ENCODE peak calls at places on chromosomes 12 and 14, in five cellular contexts. F is GM12878, M is HepG2, A is H1, N is NT2/D1. Y is an unnamed sample.

GRCh38 chr14:72488551-72488950 is 405.4 kb downstream of the DPF3 start:
- DNase-seq in F (no peak), M (no peak), A (no peak), N (no peak), Y (no peak)

GRCh38 chr14:75259946-75260545 is 18.6 kb upstream of the FOS start:
- DNase-seq in F (no peak), M (no peak), A (no peak), N (no peak), Y (no peak)

GRCh38 chr12:89372584-89373370 is 20.5 kb upstream of the DUSP6 start:
- DNase-seq in F (no peak), M (no peak), A (no peak), N (no peak), Y (no peak)

GRCh38 chr14:74507796-74508195 is 14.2 kb downstream of the ISCA2 start:
- DNase-seq in F (no peak), M (no peak), A (no peak), N (no peak), Y (no peak)

GRCh38 chr14:20610002-20610765 is 19.0 kb upstream of the RNASE12 start:
- DNase-seq in F (no peak), M (peak), A (peak), N (no peak), Y (peak)

GRCh38 chr12:57216931-57217871 is 607 bp downstream of the NXPH4 start:
- DNase-seq in F (no peak), M (no peak), A (peak), N (no peak), Y (peak)

GRCh38 chr12:49340095-49340870 is 3.3 kb upstream of the C1QL4 start:
- DNase-seq in F (no peak), M (no peak), A (no peak), N (no peak), Y (no peak)

GRCh38 chr12:49059385-49060232 is 985 bp downstream of the KMT2D start:
- DNase-seq in F (no peak), M (no peak), A (peak), N (no peak), Y (peak)

GRCh38 chr12:110271015-110271414 is 10.0 kb upstream of the ATP2A2 start:
- DNase-seq in F (no peak), M (no peak), A (no peak), N (no peak), Y (no peak)

GRCh38 chr12:110266980-110267620 is 13.9 kb upstream of the ATP2A2 start:
- DNase-seq in F (no peak), M (no peak), A (no peak), N (no peak), Y (no peak)

GRCh38 chr12:110266381-110266909 is 14.6 kb upstream of the ATP2A2 start:
- DNase-seq in F (no peak), M (no peak), A (no peak), N (no peak), Y (no peak)

GRCh38 chr12:110269622-110270124 is 11.4 kb upstream of the ATP2A2 start:
- DNase-seq in F (no peak), M (no peak), A (no peak), N (peak), Y (no peak)

DNA sequence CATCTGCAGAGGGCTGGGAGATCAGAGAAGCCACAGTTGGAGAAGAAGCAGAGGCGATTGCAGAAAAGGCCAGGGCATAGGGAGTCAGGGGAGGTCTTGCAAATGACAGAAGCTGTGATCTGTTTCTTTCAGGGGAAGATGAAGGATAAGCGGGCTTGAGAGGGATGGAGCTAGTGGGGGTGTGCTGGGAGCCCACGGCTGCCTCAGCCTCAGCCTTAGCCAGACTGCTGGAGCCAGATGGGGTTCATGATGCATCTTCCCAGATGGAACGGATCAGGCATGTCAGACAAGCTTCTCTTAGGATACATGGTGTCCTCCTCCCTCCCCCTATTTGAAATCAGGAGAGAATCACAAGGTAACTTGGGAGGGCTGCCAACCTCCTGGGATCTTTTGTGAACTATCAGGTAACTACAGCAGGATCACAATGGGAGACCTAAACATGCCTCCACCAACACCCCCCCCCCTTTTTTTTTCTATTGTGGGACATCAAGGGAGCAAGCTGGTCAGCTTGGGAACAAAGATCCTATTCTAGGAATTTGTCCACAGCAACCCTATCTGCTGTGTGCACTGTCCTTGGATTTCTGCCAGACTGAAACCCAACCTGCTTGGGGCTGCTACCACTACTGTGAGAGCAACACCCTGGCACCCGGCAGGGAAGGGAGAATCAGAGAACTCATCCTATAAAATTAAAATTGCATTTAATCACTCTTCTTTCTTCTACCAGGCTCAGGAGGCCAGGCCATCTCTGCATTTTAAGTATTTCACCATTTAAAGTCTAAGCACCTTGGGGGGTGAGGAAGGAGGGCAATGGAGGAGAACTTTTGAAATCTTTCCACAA is 10.7 kb upstream of the ATP2A2 start:
- DNase-seq in F (no peak), M (peak), A (no peak), N (no peak), Y (peak)
- TF ChIP-seq SUZ12 in F (no peak), M (no peak), A (no peak), N (no peak), Y (no peak)

DNA sequence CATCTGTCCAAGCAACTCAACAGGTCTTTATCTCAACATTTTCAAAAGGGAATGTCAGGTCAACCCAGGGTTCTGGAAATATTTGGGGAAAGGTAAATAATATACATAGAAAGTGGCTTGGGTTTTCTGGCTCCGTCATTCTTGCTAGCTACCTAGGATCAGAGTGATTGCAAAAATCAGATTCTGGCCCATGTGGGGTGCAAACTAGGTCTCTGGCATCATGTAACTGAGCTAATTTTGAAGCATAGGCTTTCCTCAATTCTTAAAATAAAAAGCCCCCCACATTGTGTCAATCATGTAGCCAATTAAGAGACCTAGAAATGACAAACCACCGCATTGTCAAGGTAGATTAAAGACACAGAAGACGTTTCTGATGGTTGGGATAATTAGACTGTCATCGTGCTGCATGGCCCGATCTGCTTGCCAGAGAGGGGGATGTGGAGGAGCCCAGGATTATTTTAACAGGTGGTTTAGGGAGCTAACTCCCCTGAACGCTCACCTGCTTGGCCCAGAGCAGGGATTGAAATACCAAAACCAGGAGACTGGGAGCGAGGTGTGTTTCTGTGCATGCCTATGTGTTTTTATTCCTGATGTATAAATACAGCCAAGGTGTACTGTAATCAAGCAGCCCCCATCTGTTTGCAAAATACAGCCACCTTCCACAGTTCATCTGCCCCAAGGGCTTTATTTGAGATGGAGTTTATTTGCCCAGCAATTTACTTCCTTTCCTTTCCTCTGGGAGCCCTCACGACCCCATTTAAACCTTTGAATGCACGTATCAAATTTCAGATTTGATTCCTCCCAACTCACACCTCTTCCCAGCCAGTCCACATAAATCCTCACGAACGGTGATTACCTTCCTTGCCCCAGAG is 189.5 kb downstream of the TTC8 start:
- DNase-seq in F (no peak), M (no peak), A (no peak), N (no peak), Y (peak)
- TF ChIP-seq SUZ12 in F (no peak), M (no peak), A (no peak), N (no peak), Y (no peak)

GRCh38 chr12:93370947-93371346 is 6.8 kb upstream of the NUDT4 start:
- DNase-seq in F (no peak), M (no peak), A (no peak), N (no peak), Y (no peak)
- TF ChIP-seq SUZ12 in F (no peak), M (no peak), A (no peak), N (no peak), Y (no peak)

DNA sequence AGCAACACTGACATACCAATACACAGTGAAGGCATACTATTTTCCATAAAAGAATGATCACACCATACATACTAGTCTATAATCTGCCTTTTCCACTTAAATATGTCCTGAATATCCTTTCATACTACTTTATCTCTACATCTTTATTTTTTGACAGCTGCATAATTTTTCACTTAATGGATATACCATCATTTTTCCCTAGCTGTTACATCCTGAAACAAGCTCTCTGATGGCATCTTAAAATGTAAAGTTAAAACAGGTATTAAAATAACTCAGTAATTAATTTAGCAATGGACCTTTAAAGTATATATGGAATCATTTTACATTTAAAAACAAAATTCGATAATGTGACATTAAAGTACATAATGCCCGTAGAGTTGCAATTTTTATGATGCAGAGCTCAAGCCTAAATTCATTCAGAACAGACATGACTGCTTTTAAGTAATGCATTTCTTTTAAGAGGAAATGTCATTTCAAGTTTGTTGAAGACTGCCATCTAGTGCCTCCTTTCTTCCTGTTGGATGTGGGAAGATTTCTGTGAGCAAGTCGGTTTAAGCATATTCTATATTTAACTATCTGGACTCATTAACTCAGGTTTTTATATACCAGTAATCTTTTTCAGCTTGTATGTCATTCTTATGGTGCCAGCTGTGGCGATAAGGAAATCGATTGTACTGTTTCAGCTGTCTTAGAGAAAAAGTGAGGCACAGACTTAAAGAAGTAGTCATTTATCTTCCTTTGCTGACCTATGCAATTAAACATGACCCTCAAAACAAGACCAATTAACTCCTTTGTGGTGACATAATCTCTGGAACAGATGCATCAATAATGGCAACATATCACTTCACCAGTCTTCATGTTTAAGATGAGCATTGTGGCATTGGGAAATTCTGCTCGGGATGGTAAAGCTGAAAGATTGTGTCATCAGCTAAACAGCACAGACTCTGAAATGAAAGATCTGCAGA is 20.3 kb downstream of the PRICKLE1 start:
- DNase-seq in F (peak), M (peak), A (no peak), N (peak), Y (no peak)
- TF ChIP-seq SUZ12 in F (no peak), M (no peak), A (no peak), N (no peak), Y (no peak)

DNA sequence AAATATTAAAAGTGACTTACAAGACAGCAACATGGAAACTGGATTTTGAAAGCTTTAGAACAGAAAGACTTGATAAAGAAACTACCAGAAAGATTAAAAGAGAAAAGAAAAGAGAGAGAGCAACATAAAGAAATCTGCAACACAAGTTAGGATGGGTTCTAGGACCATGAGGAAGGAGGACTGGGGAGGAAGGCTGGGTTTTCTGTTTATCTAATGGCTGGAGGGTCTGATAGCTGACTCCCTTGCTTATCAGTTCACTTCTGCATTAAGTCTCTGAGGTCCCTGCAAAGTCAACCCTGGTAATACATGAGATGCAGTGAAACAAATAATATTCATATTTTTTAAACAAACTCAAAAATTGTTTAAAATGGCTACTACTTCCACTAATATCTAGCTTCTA is 90.1 kb downstream of the RPAP3 start:
- DNase-seq in F (no peak), M (no peak), A (no peak), N (no peak), Y (no peak)
- TF ChIP-seq SUZ12 in F (no peak), M (no peak), A (no peak), N (no peak), Y (no peak)

DNA sequence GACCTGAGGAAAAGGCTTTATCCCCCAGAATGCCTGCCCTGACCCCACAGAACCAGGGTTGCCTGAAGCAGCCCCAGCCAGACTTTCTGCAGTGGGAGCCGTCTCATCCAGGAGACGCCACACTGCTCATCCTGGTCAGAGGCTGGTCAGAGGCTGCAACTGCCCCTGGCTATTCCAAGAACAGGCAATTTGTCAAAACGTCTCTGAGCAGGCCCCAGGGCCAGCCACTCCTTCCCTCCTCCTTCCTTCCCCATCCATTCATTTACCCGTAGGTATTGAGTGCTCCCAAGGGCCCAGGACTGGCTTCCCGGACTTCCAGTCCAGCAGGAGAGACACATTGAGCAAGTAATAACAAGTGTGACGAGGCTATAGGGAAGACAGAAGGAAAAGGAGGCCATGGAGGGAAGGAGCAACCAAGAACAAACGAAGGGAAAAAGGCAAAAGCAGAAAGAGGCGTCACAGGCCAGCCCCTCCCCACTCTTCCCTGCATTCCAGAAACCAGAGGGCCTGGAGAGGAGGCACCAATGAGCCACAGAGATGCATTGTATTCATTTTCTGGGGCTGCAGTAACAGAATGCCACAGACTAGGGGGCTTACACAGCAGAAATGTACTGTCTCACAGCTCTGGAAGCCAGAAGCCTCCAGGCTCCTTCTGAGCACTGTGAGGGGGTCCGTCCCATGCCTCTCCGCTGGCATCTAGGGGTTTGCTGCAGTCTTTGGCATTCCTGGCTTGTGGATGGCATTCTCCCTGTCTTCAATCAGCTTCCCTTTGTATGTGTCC is 21.0 kb upstream of the CD9 start:
- DNase-seq in F (no peak), M (peak), A (no peak), N (peak), Y (no peak)
- TF ChIP-seq SUZ12 in F (no peak), M (no peak), A (no peak), N (no peak), Y (no peak)

Y was measured in HEK293T.